ENCODE peak calls at places on chromosome 18, in ten cellular contexts. I is left lung; L is CD8-positive, alpha-beta memory T cell; P is CD8-positive, alpha-beta T cell; W is psoas muscle; K is kidney; A is adrenal gland; Y is fibroblast of lung; U is right lobe of liver; Q is right cardiac atrium. Z is an unnamed sample. For H3K4me1, the result is how much of the 10 kb centered on the place peaks cover.

GRCh38 chr18:69257861-69258458 is 142.7 kb upstream of the DOK6 start:
- DNase-seq in U (no peak), Q (no peak), I (no peak), A (no peak), K (no peak), P (no peak), Y (peak), W (no peak), L (no peak), Z (no peak)

GRCh38 chr18:33577688-33578370 is at the start of gene ASXL3:
- DNase-seq in K (peak), I (peak), Q (peak), W (peak), Y (peak), P (no peak), L (no peak), U (peak), A (no peak), Z (no peak)

GRCh38 chr18:2891526-2892431 is 45.0 kb downstream of the EMILIN2 start:
- DNase-seq in A (no peak), P (peak), L (no peak), U (no peak), Q (no peak), W (no peak), K (no peak), Y (peak), I (no peak), Z (peak)

GRCh38 chr18:61308795-61309393 is 24.3 kb upstream of the CDH20 start:
- DNase-seq in K (no peak), A (no peak), U (no peak), P (no peak), Q (no peak), W (no peak), I (no peak), L (no peak), Y (peak), Z (no peak)

GRCh38 chr18:49859725-49860124 is 46.4 kb upstream of the ACAA2 start:
- DNase-seq in Q (no peak), W (no peak), L (no peak), A (no peak), I (no peak), P (no peak), K (no peak), Y (no peak), U (no peak), Z (no peak)

GRCh38 chr18:29501952-29502351 is 1325.0 kb upstream of the CDH2 start:
- DNase-seq in K (no peak), Y (peak), Q (no peak), L (no peak), U (no peak), W (no peak), A (no peak), I (no peak), P (no peak), Z (no peak)

GRCh38 chr18:10213526-10213925 is 240.9 kb upstream of the APCDD1 start:
- DNase-seq in Q (no peak), W (no peak), P (no peak), I (no peak), L (no peak), Y (no peak), U (no peak), K (no peak), A (no peak), Z (no peak)

GRCh38 chr18:13452448-13452811 is 233.9 kb downstream of the LDLRAD4 start:
- DNase-seq in K (no peak), A (peak), U (no peak), I (no peak), Y (peak), L (no peak), Q (peak), P (no peak), W (peak), Z (peak)

GRCh38 chr18:69947361-69948106 is at the start of gene CD226:
- DNase-seq in U (no peak), W (no peak), I (no peak), P (no peak), L (no peak), A (no peak), K (no peak), Q (no peak), Y (no peak), Z (no peak)

GRCh38 chr18:73688851-73689659 is 458.6 kb downstream of the FBXO15 start:
- DNase-seq in L (no peak), W (no peak), K (no peak), U (no peak), I (no peak), Y (peak), P (no peak), Q (peak), A (no peak), Z (no peak)

GRCh38 chr18:10365021-10365420 is 89.4 kb upstream of the APCDD1 start:
- DNase-seq in Q (no peak), W (no peak), A (no peak), K (no peak), I (no peak), U (no peak), Y (no peak), L (no peak), P (no peak), Z (no peak)

GRCh38 chr18:78868330-78869316 is 111.0 kb upstream of the SALL3 start:
- DNase-seq in P (no peak), U (no peak), W (no peak), L (no peak), Y (no peak), K (no peak), I (no peak), A (no peak), Q (peak), Z (peak)

GRCh38 chr18:76564117-76564516 is 69.1 kb upstream of the ZNF516 start:
- DNase-seq in I (no peak), Q (no peak), U (no peak), K (no peak), L (no peak), P (no peak), W (no peak), A (no peak), Y (peak), Z (no peak)

GRCh38 chr18:1308686-1309085 is 404.0 kb downstream of the ADCYAP1 start:
- DNase-seq in P (no peak), U (no peak), L (no peak), Q (no peak), Y (no peak), W (no peak), A (no peak), K (no peak), I (no peak), Z (no peak)

GRCh38 chr18:27871731-27872130 is 305.2 kb downstream of the CDH2 start:
- DNase-seq in K (no peak), L (no peak), W (no peak), P (no peak), Y (no peak), I (no peak), Q (no peak), U (no peak), A (no peak), Z (no peak)

GRCh38 chr18:35282353-35282752 is 7.7 kb downstream of the ZSCAN30 start:
- DNase-seq in I (no peak), K (no peak), U (no peak), P (no peak), A (no peak), Q (no peak), L (no peak), W (no peak), Y (peak), Z (no peak)

GRCh38 chr18:54806526-54806925 is 21.8 kb upstream of the RAB27B start:
- DNase-seq in L (no peak), A (no peak), Q (no peak), W (no peak), P (no peak), U (no peak), I (no peak), K (no peak), Y (peak), Z (no peak)

GRCh38 chr18:11112218-11112750 is 37.1 kb downstream of the PIEZO2 start:
- DNase-seq in Q (no peak), K (no peak), P (no peak), Y (no peak), U (no peak), W (no peak), I (no peak), A (no peak), L (no peak), Z (no peak)

GRCh38 chr18:74499633-74500032 is 3.5 kb downstream of the CNDP2 start:
- DNase-seq in I (peak), A (peak), P (peak), L (peak), Y (peak), K (peak), W (peak), U (peak), Q (peak), Z (peak)

GRCh38 chr18:48607049-48607984 is 68.5 kb downstream of the CTIF start:
- DNase-seq in U (no peak), I (peak), A (no peak), Y (peak), L (no peak), W (peak), K (peak), P (no peak), Q (peak), Z (no peak)

GRCh38 chr18:69580107-69580506 is 179.4 kb downstream of the DOK6 start:
- DNase-seq in Y (no peak), U (no peak), P (no peak), W (no peak), L (no peak), I (no peak), A (no peak), Q (no peak), K (no peak), Z (no peak)

GRCh38 chr18:37537868-37538525 is 27.6 kb downstream of the CELF4 start:
- DNase-seq in Q (peak), I (peak), Y (peak), A (peak), W (peak), K (peak), P (peak), L (no peak), U (peak), Z (peak)

GRCh38 chr18:79680100-79680879 is 687 bp downstream of the CTDP1 start:
- DNase-seq in W (peak), Q (peak), A (peak), P (peak), L (peak), Y (peak), I (no peak), K (peak), U (peak), Z (no peak)

GRCh38 chr18:71105994-71106546 is 817.2 kb downstream of the SOCS6 start:
- DNase-seq in P (no peak), W (no peak), U (no peak), A (no peak), I (no peak), Y (peak), K (no peak), Q (peak), L (no peak), Z (no peak)

GRCh38 chr18:5600376-5601071 is 56.7 kb upstream of the EPB41L3 start:
- DNase-seq in I (no peak), W (no peak), Q (no peak), A (no peak), P (no peak), K (no peak), L (no peak), Y (no peak), U (no peak), Z (no peak)

GRCh38 chr18:23805898-23806297 is 116.6 kb downstream of the LAMA3 start:
- DNase-seq in U (no peak), W (no peak), A (no peak), L (no peak), Y (peak), Q (no peak), P (no peak), K (no peak), I (no peak), Z (no peak)

GRCh38 chr18:240175-240574 is 27.7 kb downstream of the THOC1 start:
- DNase-seq in I (no peak), U (no peak), A (no peak), Y (peak), K (no peak), Q (no peak), P (no peak), L (no peak), W (no peak), Z (no peak)

GRCh38 chr18:3340015-3340681 is 78.2 kb downstream of the MYL12B start:
- DNase-seq in Q (no peak), L (no peak), I (no peak), Y (peak), K (no peak), W (no peak), U (no peak), A (no peak), P (no peak), Z (no peak)

GRCh38 chr18:11817229-11817628 is 34.0 kb upstream of the CHMP1B start:
- DNase-seq in K (no peak), Y (no peak), I (no peak), L (no peak), P (no peak), W (no peak), Q (no peak), U (no peak), A (no peak), Z (no peak)

GRCh38 chr18:37218022-37218590 is 347.5 kb downstream of the CELF4 start:
- DNase-seq in K (no peak), Q (no peak), P (no peak), U (no peak), I (no peak), L (no peak), A (no peak), W (no peak), Y (no peak), Z (no peak)

GRCh38 chr18:72869786-72870185 is 2.0 kb upstream of the NETO1 start:
- DNase-seq in A (no peak), P (no peak), U (no peak), K (no peak), W (no peak), Y (no peak), I (no peak), Q (no peak), L (no peak), Z (no peak)

GRCh38 chr18:621181-621580 is 24.4 kb downstream of the CLUL1 start:
- DNase-seq in K (no peak), L (no peak), U (no peak), I (no peak), P (no peak), Q (no peak), Y (peak), A (no peak), W (no peak), Z (no peak)

GRCh38 chr18:23306842-23307241 is 146.2 kb upstream of the RIOK3 start:
- DNase-seq in P (peak), Y (no peak), A (no peak), U (no peak), I (no peak), K (no peak), W (no peak), Q (no peak), L (peak), Z (no peak)

GRCh38 chr18:29664278-29665021 is 1378.1 kb downstream of the DSC3 start:
- DNase-seq in K (no peak), P (no peak), Y (no peak), U (no peak), L (no peak), I (no peak), A (no peak), Q (no peak), W (no peak), Z (no peak)

GRCh38 chr18:75173125-75173432 is 35.9 kb downstream of the PTGR3 start:
- DNase-seq in P (no peak), I (no peak), K (no peak), W (no peak), U (no peak), L (no peak), Y (no peak), Q (no peak), A (no peak), Z (peak)

GRCh38 chr18:45910405-45911023 is 56.6 kb downstream of the EPG5 start:
- DNase-seq in K (no peak), A (peak), W (peak), Y (peak), I (peak), Q (peak), U (peak), L (peak), P (peak), Z (no peak)

GRCh38 chr18:77254711-77255110 is 5.1 kb downstream of the GALR1 start:
- DNase-seq in W (no peak), L (no peak), Y (no peak), Q (no peak), P (no peak), U (no peak), I (no peak), A (no peak), K (no peak), Z (no peak)

GRCh38 chr18:31516432-31516831 is 18.5 kb downstream of the DSG2 start:
- DNase-seq in A (no peak), Y (no peak), P (no peak), W (no peak), U (no peak), Q (no peak), L (no peak), K (no peak), I (no peak), Z (no peak)

GRCh38 chr18:31646332-31646822 is 38.0 kb downstream of the B4GALT6 start:
- DNase-seq in Y (no peak), A (no peak), Q (no peak), U (no peak), I (no peak), L (no peak), K (no peak), P (no peak), W (no peak), Z (no peak)

DNA sequence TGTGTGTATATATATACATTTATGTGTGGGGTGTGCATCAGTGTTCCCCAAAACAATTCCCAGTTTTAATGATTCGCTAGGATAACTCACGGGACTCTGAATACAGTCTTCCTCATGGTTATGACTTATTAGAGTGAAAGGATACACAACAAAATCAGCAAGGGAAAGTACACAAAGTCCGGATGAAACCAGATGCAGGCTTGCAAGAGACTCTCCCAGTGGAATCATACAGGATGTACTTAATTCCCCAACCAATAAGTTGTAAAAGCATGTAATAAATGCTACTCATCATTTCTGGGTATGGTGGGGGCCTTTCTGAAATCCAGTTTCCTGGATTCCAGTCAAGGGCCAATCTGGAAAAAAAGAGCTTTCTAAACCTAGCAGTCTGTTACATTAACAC is 654.1 kb upstream of the SYT4 start:
- DNase-seq in L (no peak), K (no peak), Y (no peak), P (no peak), A (no peak), Q (no peak), U (no peak), W (no peak), I (no peak), Z (no peak)
- H3K4me1 ChIP-seq in L (under half), K (under half), Y (under half), P (under half), A (under half), Q (under half), U (under half), W (under half), I (under half), Z (under half)

DNA sequence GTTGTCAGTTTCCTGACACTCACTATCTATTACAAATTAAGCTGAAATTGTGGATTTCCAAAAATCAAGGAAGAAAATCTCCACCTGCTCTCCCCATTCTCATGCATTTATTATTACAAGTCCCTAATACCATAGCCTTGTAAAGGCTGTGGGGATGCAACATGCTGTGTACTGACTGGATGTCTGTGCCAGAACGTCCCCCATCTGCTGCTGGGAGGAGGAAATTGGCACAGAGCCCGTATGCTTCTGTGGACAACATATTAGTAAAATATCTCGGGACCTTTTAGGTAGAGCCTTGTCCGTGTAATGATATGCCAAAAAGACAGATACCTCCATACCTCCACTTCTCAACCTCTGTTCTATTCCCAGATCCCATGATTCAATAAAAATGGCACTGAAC is 168.2 kb downstream of the SETBP1 start:
- DNase-seq in I (no peak), Y (no peak), K (no peak), U (peak), W (no peak), L (no peak), A (no peak), P (no peak), Q (peak), Z (no peak)
- H3K27ac ChIP-seq in I (no peak), Y (no peak), K (peak), U (no peak), W (no peak), L (no peak), A (no peak), P (no peak), Q (no peak), Z (no peak)

GRCh38 chr18:8713691-8714090 is 8.3 kb downstream of the MTCL1 start:
- DNase-seq in U (no peak), K (no peak), W (no peak), Y (no peak), I (no peak), L (no peak), P (no peak), A (no peak), Q (no peak), Z (no peak)
- H3K4me1 ChIP-seq in U (under half), K (under half), W (under half), Y (under half), I (under half), L (under half), P (under half), A (under half), Q (under half), Z (under half)

DNA sequence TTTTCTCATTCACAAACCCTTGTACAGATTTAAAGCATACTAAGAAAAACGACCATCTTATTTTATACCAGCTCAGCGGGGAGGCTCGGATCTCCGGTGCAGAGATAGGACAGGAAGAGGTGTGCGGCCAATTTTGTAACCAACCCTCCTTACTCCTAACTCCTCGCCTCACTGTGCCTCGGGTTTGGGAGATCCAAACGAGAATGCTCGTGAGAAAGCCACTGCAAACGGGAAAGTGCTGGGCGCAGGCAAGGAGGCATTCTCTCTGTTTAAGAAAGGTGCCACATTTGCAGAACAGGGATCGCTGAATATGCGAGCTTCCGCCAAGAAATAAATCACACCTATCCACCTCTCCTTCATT is 1.1 kb downstream of the KDSR start:
- DNase-seq in Y (no peak), P (no peak), Q (no peak), I (no peak), K (no peak), L (no peak), A (no peak), W (no peak), U (no peak), Z (no peak)
- H3K27ac ChIP-seq in Y (peak), P (no peak), Q (peak), I (peak), K (no peak), L (peak), A (peak), W (peak), U (peak), Z (peak)

DNA sequence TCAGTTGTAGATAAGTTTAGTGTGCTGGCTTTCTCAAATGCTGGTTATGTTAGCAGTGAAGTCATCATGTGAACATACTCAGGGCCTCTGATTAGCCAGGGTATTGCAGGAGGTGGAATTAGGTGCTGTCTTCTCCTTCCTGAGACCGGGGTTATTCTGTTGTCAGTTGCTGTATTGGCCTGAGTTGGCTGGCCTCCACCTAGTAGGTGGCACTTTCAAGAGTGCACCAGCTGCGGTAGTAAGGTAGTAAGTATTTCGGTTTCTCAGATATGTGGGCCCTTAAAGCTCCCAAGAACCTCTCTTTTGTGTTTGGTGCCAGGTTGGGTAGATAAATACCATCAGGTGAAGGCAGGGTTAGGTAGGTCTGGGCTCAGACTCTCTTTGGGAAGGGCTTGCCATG is 1430.5 kb upstream of the CELF4 start:
- DNase-seq in W (no peak), Q (no peak), I (no peak), U (no peak), K (no peak), P (no peak), L (no peak), Y (no peak), A (no peak), Z (no peak)
- H3K4me1 ChIP-seq in W (under half), Q (under half), I (under half), U (under half), K (under half), P (under half), L (under half), Y (under half), A (under half), Z (under half)

GRCh38 chr18:58631301-58631700 is 2.4 kb upstream of the ALPK2 start:
- DNase-seq in I (no peak), A (no peak), W (no peak), P (no peak), Y (no peak), U (no peak), L (no peak), Q (no peak), K (no peak), Z (no peak)
- H3K27ac ChIP-seq in I (no peak), A (no peak), W (peak), P (no peak), Y (no peak), U (no peak), L (no peak), Q (no peak), K (no peak), Z (peak)

Z was measured in right atrium auricular region.